ENCODE peak calls at places on chromosomes 3 and 15, in six cellular contexts. F, K, V, W, B and M are unnamed samples.

GRCh38 chr3:143302638-143303171 is 183.1 kb downstream of the CHST2 start:
- DNase-seq in B (peak; percentile 49), K (peak; percentile 50), W (peak; percentile 72), F (peak; percentile 49), V (no peak), M (peak; percentile 12)

GRCh38 chr3:192830279-192831110 is 87.2 kb downstream of the MB21D2 start:
- DNase-seq in V (no peak), B (no peak), F (no peak), W (no peak), K (no peak), M (no peak)

GRCh38 chr15:45450468-45450867 is 72.1 kb downstream of the SLC30A4 start:
- DNase-seq in B (no peak), F (no peak), K (no peak), W (no peak), V (peak; percentile 60), M (no peak)

GRCh38 chr15:98000249-98001203 is 40.0 kb downstream of the ARRDC4 start:
- DNase-seq in F (no peak), V (peak; percentile 60), W (peak; percentile 7), K (no peak), B (no peak), M (no peak)

GRCh38 chr15:43218908-43219706 is 1.7 kb downstream of the EPB42 start:
- DNase-seq in B (no peak), F (peak; percentile 59), V (no peak), W (peak; percentile 13), K (no peak), M (no peak)

GRCh38 chr3:152100491-152101086 is 168.1 kb upstream of the MBNL1 start:
- DNase-seq in F (no peak), W (no peak), B (no peak), K (no peak), V (no peak), M (peak; percentile 56)

GRCh38 chr3:33173103-33173502 is 45.5 kb downstream of the SUSD5 start:
- DNase-seq in V (no peak), K (no peak), B (no peak), F (no peak), W (no peak), M (no peak)

GRCh38 chr3:112109313-112109712 is 23.1 kb downstream of the C3orf52 start:
- DNase-seq in B (no peak), F (no peak), W (no peak), K (no peak), V (no peak), M (no peak)

GRCh38 chr3:65616563-65616962 is 422.2 kb downstream of the MAGI1 start:
- DNase-seq in V (no peak), W (no peak), K (no peak), F (no peak), B (no peak), M (no peak)

GRCh38 chr3:170058127-170058526 is 20.3 kb downstream of the GPR160 start:
- DNase-seq in K (no peak), B (no peak), F (no peak), V (no peak), W (no peak), M (no peak)

GRCh38 chr15:35078221-35078915 is 6.7 kb downstream of the NANOGP8 start:
- DNase-seq in B (no peak), K (peak; percentile 62), W (peak; percentile 51), V (peak; percentile 14), F (peak; percentile 51), M (peak; percentile 17)

GRCh38 chr3:41362638-41363559 is 163.6 kb downstream of the CTNNB1 start:
- DNase-seq in K (no peak), B (no peak), F (no peak), W (peak; percentile 14), V (no peak), M (peak; percentile 39)

GRCh38 chr15:60799885-60800728 is 321.2 kb upstream of the ICE2 start:
- DNase-seq in K (no peak), W (peak; percentile 48), V (no peak), B (no peak), F (no peak), M (no peak)

GRCh38 chr15:63327648-63328421 is 50.4 kb downstream of the APH1B start:
- DNase-seq in V (no peak), W (no peak), F (no peak), B (no peak), K (no peak), M (peak; percentile 21)

GRCh38 chr15:57375827-57376694 is at the start of gene CGNL1:
- DNase-seq in F (peak; percentile 62), W (no peak), B (no peak), V (peak; percentile 35), K (peak; percentile 33), M (no peak)

GRCh38 chr3:11560746-11561145 is 83.0 kb downstream of the VGLL4 start:
- DNase-seq in K (no peak), W (no peak), B (no peak), V (no peak), F (no peak), M (no peak)

GRCh38 chr3:129310612-129311011 is 31.9 kb downstream of the HMCES start:
- DNase-seq in W (no peak), F (no peak), B (no peak), V (no peak), K (no peak), M (no peak)

GRCh38 chr3:186088335-186088734 is 20.6 kb downstream of the ETV5 start:
- DNase-seq in W (no peak), V (no peak), F (no peak), K (no peak), B (no peak), M (no peak)

GRCh38 chr15:101264011-101264410 is 12.2 kb upstream of the CHSY1 start:
- DNase-seq in B (no peak), K (no peak), W (no peak), V (no peak), F (no peak), M (no peak)

GRCh38 chr3:5729852-5730251 is 542.3 kb downstream of the EDEM1 start:
- DNase-seq in W (no peak), V (no peak), B (no peak), K (no peak), F (no peak), M (no peak)

GRCh38 chr15:33091983-33092688 is 102.4 kb downstream of the FMN1 start:
- DNase-seq in V (peak; percentile 63), K (no peak), W (no peak), F (no peak), B (no peak), M (no peak)

GRCh38 chr3:13821156-13821555 is 58.7 kb downstream of the WNT7A start:
- DNase-seq in V (no peak), K (no peak), W (no peak), B (no peak), F (no peak), M (no peak)

GRCh38 chr3:78725703-78726246 is 1042.0 kb downstream of the ROBO1 start:
- DNase-seq in B (no peak), W (no peak), V (no peak), F (no peak), K (no peak), M (no peak)

GRCh38 chr3:7874116-7874515 is 627.5 kb upstream of the LMCD1 start:
- DNase-seq in W (peak; percentile 10), K (no peak), V (no peak), B (no peak), F (no peak), M (no peak)

GRCh38 chr3:50396502-50396901 is 37.2 kb upstream of the TMEM115 start:
- DNase-seq in F (no peak), B (no peak), K (no peak), W (no peak), V (no peak), M (no peak)

GRCh38 chr3:78580691-78581090 is 1187.1 kb downstream of the ROBO1 start:
- DNase-seq in W (no peak), V (no peak), K (no peak), F (no peak), B (no peak), M (no peak)

GRCh38 chr15:94972314-94972713 is 741.0 kb downstream of the MCTP2 start:
- DNase-seq in K (no peak), W (peak; percentile 0), V (no peak), B (no peak), F (no peak), M (no peak)

GRCh38 chr3:157089455-157090221 is 70.3 kb downstream of the CCNL1 start:
- DNase-seq in W (no peak), F (peak; percentile 33), B (peak; percentile 52), K (no peak), V (peak; percentile 67), M (peak; percentile 57)

GRCh38 chr3:58271901-58272501 is 34.0 kb upstream of the RPP14 start:
- DNase-seq in V (no peak), F (no peak), B (no peak), W (peak; percentile 92), K (peak; percentile 77), M (no peak)

GRCh38 chr3:11434017-11434526 is 161.9 kb downstream of the ATG7 start:
- DNase-seq in W (peak; percentile 59), V (peak; percentile 15), K (no peak), F (no peak), B (peak; percentile 35), M (peak; percentile 38)

GRCh38 chr3:27094721-27095120 is 274.5 kb downstream of the NEK10 start:
- DNase-seq in W (no peak), F (no peak), V (no peak), B (no peak), K (no peak), M (no peak)

GRCh38 chr3:29789686-29790085 is 508.8 kb downstream of the RBMS3 start:
- DNase-seq in F (no peak), V (no peak), K (no peak), B (no peak), W (no peak), M (no peak)

GRCh38 chr3:152243301-152243711 is 25.4 kb upstream of the MBNL1 start:
- DNase-seq in K (no peak), W (no peak), F (no peak), V (no peak), B (no peak), M (no peak)

GRCh38 chr3:55571216-55571813 is 84.2 kb upstream of the WNT5A start:
- DNase-seq in K (no peak), V (no peak), B (no peak), W (peak; percentile 37), F (no peak), M (no peak)

GRCh38 chr3:127391436-127392145 is 103.7 kb upstream of the PRR20G start:
- DNase-seq in F (no peak), B (no peak), V (no peak), W (no peak), K (no peak), M (no peak)

GRCh38 chr3:62084558-62084957 is 288.8 kb downstream of the FEZF2 start:
- DNase-seq in V (no peak), K (no peak), F (no peak), B (no peak), W (peak; percentile 9), M (no peak)

GRCh38 chr3:127959873-127960272 is 44.8 kb downstream of the KBTBD12 start:
- DNase-seq in V (peak; percentile 11), K (no peak), B (no peak), F (peak; percentile 44), W (peak; percentile 40), M (peak; percentile 44)

GRCh38 chr3:121648219-121648958 is 12.3 kb downstream of the HCLS1 start:
- DNase-seq in V (no peak), K (no peak), B (no peak), W (no peak), F (no peak), M (no peak)